ENCODE peak calls at places on chromosomes 12 and 14, in nine cellular contexts. W, B, A, Z, T, Q, Y, X and M are unnamed samples.

GRCh38 chr12:15186593-15186992 is 34.6 kb downstream of the RERG start:
- DNase-seq in Q (no peak), T (no peak), A (no peak), W (no peak), Z (peak; percentile 13), X (no peak), Y (no peak), B (no peak), M (no peak)

GRCh38 chr12:53048780-53049401 is 974 bp upstream of the TNS2 start:
- DNase-seq in W (peak; percentile 67), X (peak; percentile 84), Y (no peak), T (peak; percentile 90), B (no peak), Q (peak; percentile 74), A (no peak), Z (peak; percentile 52), M (peak; percentile 88)

GRCh38 chr12:109877504-109878246 is 2.7 kb downstream of the GLTP start:
- DNase-seq in Q (no peak), W (no peak), B (no peak), T (no peak), Y (no peak), A (no peak), X (no peak), Z (no peak), M (no peak)

GRCh38 chr12:29073631-29074239 is 75.3 kb upstream of the FAR2 start:
- DNase-seq in B (no peak), A (peak; percentile 60), Y (peak; percentile 55), X (peak; percentile 66), T (no peak), Z (peak; percentile 42), W (peak; percentile 29), Q (peak; percentile 76), M (peak; percentile 76)

GRCh38 chr14:90521121-90521929 is 124.5 kb downstream of the CALM1 start:
- DNase-seq in X (peak; percentile 14), B (no peak), Q (no peak), W (no peak), Y (no peak), Z (no peak), T (peak; percentile 42), A (no peak), M (no peak)

GRCh38 chr12:51714666-51715065 is 123.6 kb downstream of the SCN8A start:
- DNase-seq in X (no peak), B (no peak), T (no peak), A (no peak), Y (no peak), Z (no peak), Q (peak; percentile 5), W (no peak), M (no peak)

GRCh38 chr14:33938131-33938949 is 12.5 kb downstream of the EGLN3 start:
- DNase-seq in A (no peak), T (peak; percentile 89), W (peak; percentile 90), Y (no peak), B (peak; percentile 79), Q (peak; percentile 17), Z (peak; percentile 84), X (peak; percentile 91), M (peak; percentile 84)

GRCh38 chr14:21734457-21735074 is 60.9 kb upstream of the OR4E1 start:
- DNase-seq in W (peak; percentile 34), Z (peak; percentile 31), Q (peak; percentile 67), X (peak; percentile 79), T (no peak), Y (peak; percentile 34), B (no peak), A (peak; percentile 68), M (peak; percentile 83)

GRCh38 chr12:51888316-51889215 is 663 bp downstream of the ANKRD33 start:
- DNase-seq in Y (no peak), Q (no peak), B (no peak), W (no peak), T (no peak), Z (peak; percentile 19), A (no peak), X (no peak), M (no peak)

GRCh38 chr14:31842905-31843304 is 234.2 kb upstream of the ARHGAP5 start:
- DNase-seq in A (no peak), T (no peak), Z (no peak), W (no peak), X (no peak), Y (no peak), Q (peak; percentile 50), B (no peak), M (no peak)

GRCh38 chr14:34347683-34348082 is 114.4 kb downstream of the SPTSSA start:
- DNase-seq in B (no peak), W (no peak), X (no peak), Q (no peak), Y (no peak), A (peak; percentile 42), Z (no peak), T (no peak), M (no peak)

DNA sequence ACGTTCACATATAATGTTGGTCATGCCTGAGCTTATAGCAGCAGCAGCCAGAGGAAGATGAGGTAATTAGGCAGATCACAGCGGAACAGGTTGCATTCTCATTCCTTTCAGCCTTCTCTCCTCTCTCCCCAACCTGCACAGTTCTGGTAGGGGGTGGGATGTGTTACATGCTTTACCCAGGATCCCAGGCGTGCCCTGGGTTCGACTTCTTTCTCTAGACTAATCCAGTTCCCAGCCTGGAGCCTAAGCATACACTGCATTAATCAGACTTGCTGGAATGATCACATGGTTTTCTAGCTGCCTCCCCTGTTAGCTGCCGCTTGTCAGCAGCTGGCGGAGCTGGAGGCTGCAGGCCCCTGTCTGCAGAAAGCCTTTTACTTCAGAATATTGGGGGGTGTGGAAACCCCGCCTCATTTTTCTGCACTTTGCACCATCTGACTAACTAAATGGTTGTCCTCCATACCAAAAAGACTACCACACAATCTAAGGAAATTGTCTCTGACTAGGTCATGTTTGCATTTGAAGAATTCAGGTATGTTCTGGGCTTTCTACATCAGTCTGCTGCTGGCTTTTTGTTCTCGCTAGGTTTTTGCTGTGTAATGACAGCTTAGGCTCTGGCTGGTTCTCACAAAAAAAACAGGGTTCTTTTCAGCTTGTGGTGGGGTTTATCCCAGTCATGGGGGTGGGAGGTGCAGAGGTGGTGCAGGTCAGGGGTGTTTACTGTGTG is 45.9 kb upstream of the EVL start:
- DNase-seq in X (peak; percentile 62), B (no peak), Q (peak; percentile 51), T (peak; percentile 29), A (no peak), W (no peak), Z (peak; percentile 62), Y (peak; percentile 51), M (peak; percentile 20)
- H3K4me3 ChIP-seq in X (no peak overlapping the region), B (no peak overlapping the region), Q (no peak overlapping the region), T (no peak overlapping the region), A (no peak overlapping the region), W (no peak overlapping the region), Z (no peak overlapping the region), Y (no peak overlapping the region), M (no peak overlapping the region)

GRCh38 chr14:99737956-99738667 is 54.0 kb downstream of the CYP46A1 start:
- DNase-seq in Q (no peak), Y (no peak), A (no peak), X (no peak), B (no peak), Z (no peak), W (no peak), T (no peak), M (no peak)
- H3K4me3 ChIP-seq in Q (peak overlapping the region; percentile 27), Y (peak overlapping the region; percentile 32), A (no peak overlapping the region), X (no peak overlapping the region), B (peak overlapping the region; percentile 54), Z (no peak overlapping the region), W (peak overlapping the region; percentile 25), T (peak overlapping the region; percentile 65), M (no peak overlapping the region)

GRCh38 chr14:74258705-74259035 is 19.4 kb downstream of the VSX2 start:
- DNase-seq in W (no peak), Z (no peak), Y (no peak), T (no peak), B (no peak), Q (no peak), A (no peak), X (no peak), M (peak; percentile 63)
- H3K4me3 ChIP-seq in W (no peak overlapping the region), Z (no peak overlapping the region), Y (no peak overlapping the region), T (peak overlapping the region; percentile 72), B (no peak overlapping the region), Q (no peak overlapping the region), A (no peak overlapping the region), X (no peak overlapping the region), M (peak overlapping the region; percentile 93)

GRCh38 chr14:105087963-105088811 is 23.0 kb upstream of the GPR132 start:
- DNase-seq in W (peak; percentile 53), A (no peak), Z (peak; percentile 42), T (peak; percentile 78), Y (peak; percentile 40), B (no peak), Q (peak; percentile 68), X (peak; percentile 83), M (peak; percentile 78)
- H3K4me3 ChIP-seq in W (no peak overlapping the region), A (peak overlapping the region; percentile 66), Z (no peak overlapping the region), T (peak overlapping the region; percentile 43), Y (peak overlapping the region; percentile 30), B (no peak overlapping the region), Q (peak overlapping the region; percentile 13), X (no peak overlapping the region), M (peak overlapping the region; percentile 66)